ENCODE peak calls at places on chromosome 16, in four cellular contexts. One of them, this sample, is unnamed.

GRCh38 chr16:52141871-52142270 is 405.1 kb downstream of the TOX3 start:
- DNase-seq in GM04504: no peak
- DNase-seq in Caki2: no peak
- DNase-seq in stimulated activated naive CD4-positive, alpha-beta T cell: no peak
- DNase-seq in this sample: no peak

GRCh38 chr16:54926166-54926838 is 4.4 kb upstream of the IRX5 start:
- DNase-seq in GM04504: peak
- DNase-seq in Caki2: peak
- DNase-seq in stimulated activated naive CD4-positive, alpha-beta T cell: no peak
- DNase-seq in this sample: no peak

GRCh38 chr16:4062212-4062802 is 53.9 kb downstream of the ADCY9 start:
- DNase-seq in GM04504: no peak
- DNase-seq in Caki2: no peak
- DNase-seq in stimulated activated naive CD4-positive, alpha-beta T cell: no peak
- DNase-seq in this sample: no peak

GRCh38 chr16:20042848-20043247 is 30.8 kb downstream of the GPR139 start:
- DNase-seq in GM04504: no peak
- DNase-seq in Caki2: peak
- DNase-seq in stimulated activated naive CD4-positive, alpha-beta T cell: no peak
- DNase-seq in this sample: no peak

GRCh38 chr16:26983426-26983825 is 83.3 kb upstream of the C16orf82 start:
- DNase-seq in GM04504: peak
- DNase-seq in Caki2: no peak
- DNase-seq in stimulated activated naive CD4-positive, alpha-beta T cell: no peak
- DNase-seq in this sample: no peak

GRCh38 chr16:85567101-85567866 is 45.8 kb upstream of the GSE1 start:
- DNase-seq in GM04504: no peak
- DNase-seq in Caki2: peak
- DNase-seq in stimulated activated naive CD4-positive, alpha-beta T cell: no peak
- DNase-seq in this sample: no peak

GRCh38 chr16:86459266-86459665 is 51.1 kb upstream of the FOXF1 start:
- DNase-seq in GM04504: no peak
- DNase-seq in Caki2: no peak
- DNase-seq in stimulated activated naive CD4-positive, alpha-beta T cell: no peak
- DNase-seq in this sample: no peak

GRCh38 chr16:48629531-48629930 is 19.6 kb upstream of the N4BP1 start:
- DNase-seq in GM04504: no peak
- DNase-seq in Caki2: no peak
- DNase-seq in stimulated activated naive CD4-positive, alpha-beta T cell: no peak
- DNase-seq in this sample: no peak

GRCh38 chr16:81293909-81294802 is 20.6 kb upstream of the GAN start:
- DNase-seq in GM04504: no peak
- DNase-seq in Caki2: no peak
- DNase-seq in stimulated activated naive CD4-positive, alpha-beta T cell: no peak
- DNase-seq in this sample: no peak

GRCh38 chr16:9226924-9227323 is 135.5 kb downstream of the HAPSTR1 start:
- DNase-seq in GM04504: no peak
- DNase-seq in Caki2: no peak
- DNase-seq in stimulated activated naive CD4-positive, alpha-beta T cell: no peak
- DNase-seq in this sample: no peak

GRCh38 chr16:67086829-67087228 is 22.9 kb upstream of the PHAF1 start:
- DNase-seq in GM04504: no peak
- DNase-seq in Caki2: no peak
- DNase-seq in stimulated activated naive CD4-positive, alpha-beta T cell: no peak
- DNase-seq in this sample: no peak

GRCh38 chr16:84986102-84986501 is 25.2 kb downstream of the ZDHHC7 start:
- DNase-seq in GM04504: no peak
- DNase-seq in Caki2: no peak
- DNase-seq in stimulated activated naive CD4-positive, alpha-beta T cell: no peak
- DNase-seq in this sample: no peak

GRCh38 chr16:82135844-82136243 is 34.2 kb downstream of the MPHOSPH6 start:
- DNase-seq in GM04504: no peak
- DNase-seq in Caki2: no peak
- DNase-seq in stimulated activated naive CD4-positive, alpha-beta T cell: no peak
- DNase-seq in this sample: no peak

GRCh38 chr16:28165549-28166046 is 46.2 kb downstream of the XPO6 start:
- DNase-seq in GM04504: no peak
- DNase-seq in Caki2: no peak
- DNase-seq in stimulated activated naive CD4-positive, alpha-beta T cell: no peak
- DNase-seq in this sample: no peak

GRCh38 chr16:17014484-17015121 is 456.2 kb downstream of the XYLT1 start:
- DNase-seq in GM04504: no peak
- DNase-seq in Caki2: no peak
- DNase-seq in stimulated activated naive CD4-positive, alpha-beta T cell: no peak
- DNase-seq in this sample: no peak

GRCh38 chr16:49127103-49127502 is 154.5 kb downstream of the CBLN1 start:
- DNase-seq in GM04504: no peak
- DNase-seq in Caki2: no peak
- DNase-seq in stimulated activated naive CD4-positive, alpha-beta T cell: no peak
- DNase-seq in this sample: no peak

GRCh38 chr16:85391175-85391707 is 221.9 kb upstream of the GSE1 start:
- DNase-seq in GM04504: no peak
- DNase-seq in Caki2: no peak
- DNase-seq in stimulated activated naive CD4-positive, alpha-beta T cell: no peak
- DNase-seq in this sample: no peak

GRCh38 chr16:89350701-89351380 is 133.3 kb downstream of the ZNF778 start:
- DNase-seq in GM04504: no peak
- DNase-seq in Caki2: peak
- DNase-seq in stimulated activated naive CD4-positive, alpha-beta T cell: no peak
- DNase-seq in this sample: no peak

GRCh38 chr16:8768701-8769100 is 28.7 kb downstream of the TMEM186 start:
- DNase-seq in GM04504: no peak
- DNase-seq in Caki2: no peak
- DNase-seq in stimulated activated naive CD4-positive, alpha-beta T cell: no peak
- DNase-seq in this sample: no peak

GRCh38 chr16:74650966-74651567 is 15.6 kb downstream of the RFWD3 start:
- DNase-seq in GM04504: no peak
- DNase-seq in Caki2: no peak
- DNase-seq in stimulated activated naive CD4-positive, alpha-beta T cell: peak
- DNase-seq in this sample: no peak

GRCh38 chr16:89185062-89185751 is 13.7 kb downstream of the CDH15 start:
- DNase-seq in GM04504: no peak
- DNase-seq in Caki2: no peak
- DNase-seq in stimulated activated naive CD4-positive, alpha-beta T cell: peak
- DNase-seq in this sample: peak

GRCh38 chr16:2853531-2854073 is 4.4 kb downstream of the PRSS22 start:
- DNase-seq in GM04504: no peak
- DNase-seq in Caki2: no peak
- DNase-seq in stimulated activated naive CD4-positive, alpha-beta T cell: no peak
- DNase-seq in this sample: no peak

GRCh38 chr16:88373927-88374492 is 8.7 kb upstream of the ZNF469 start:
- DNase-seq in GM04504: no peak
- DNase-seq in Caki2: no peak
- DNase-seq in stimulated activated naive CD4-positive, alpha-beta T cell: no peak
- DNase-seq in this sample: no peak

GRCh38 chr16:50308237-50308965 is 42.0 kb downstream of the ADCY7 start:
- DNase-seq in GM04504: no peak
- DNase-seq in Caki2: no peak
- DNase-seq in stimulated activated naive CD4-positive, alpha-beta T cell: no peak
- DNase-seq in this sample: no peak

GRCh38 chr16:67447508-67448076 is 16.7 kb downstream of the HSD11B2 start:
- DNase-seq in GM04504: no peak
- DNase-seq in Caki2: no peak
- DNase-seq in stimulated activated naive CD4-positive, alpha-beta T cell: peak
- DNase-seq in this sample: peak

GRCh38 chr16:4378202-4378666 is 6.6 kb downstream of the VASN start:
- DNase-seq in GM04504: peak
- DNase-seq in Caki2: no peak
- DNase-seq in stimulated activated naive CD4-positive, alpha-beta T cell: no peak
- DNase-seq in this sample: no peak

GRCh38 chr16:23508589-23509440 is 1.5 kb downstream of the GGA2 start:
- DNase-seq in GM04504: no peak
- DNase-seq in Caki2: no peak
- DNase-seq in stimulated activated naive CD4-positive, alpha-beta T cell: no peak
- DNase-seq in this sample: no peak

GRCh38 chr16:3282103-3282746 is 1.1 kb upstream of the ZNF263 start:
- DNase-seq in GM04504: no peak
- DNase-seq in Caki2: no peak
- DNase-seq in stimulated activated naive CD4-positive, alpha-beta T cell: no peak
- DNase-seq in this sample: no peak

This sample was measured in T-cell.